ENCODE peak calls at places on chromosomes 11 and 22, in seven cellular contexts. N is AML-193; G is C1 segment of cervical spinal cord; X is stimulated activated CD8-positive, alpha-beta memory T cell treated with anti-CD3 and anti-CD28 coated beads, Interleukin-12 subunit alpha, Interleukin-12 subunit beta, amount 100 ng/mL, for 1 hour; S is SW 1271; C is NCI-H1436; M is stomach. P is an unnamed sample.

GRCh38 chr11:19121646-19122045 is 4.7 kb downstream of the ZDHHC13 start:
- DNase-seq in G (no peak), N (no peak), X (no peak), C (no peak), M (no peak), S (no peak), P (no peak)

GRCh38 chr11:32432565-32433248 is 2.6 kb downstream of the WT1 start:
- DNase-seq in X (no peak), N (no peak), S (no peak), M (no peak), G (no peak), C (no peak), P (no peak)

GRCh38 chr11:116421529-116422185 is 351.1 kb downstream of the BUD13 start:
- DNase-seq in N (no peak), S (no peak), C (no peak), X (no peak), G (no peak), M (no peak), P (no peak)

GRCh38 chr11:65546217-65546958 is 11.8 kb downstream of the LTBP3 start:
- DNase-seq in N (peak; percentile 67), M (peak; percentile 98), S (peak; percentile 45), C (peak; percentile 88), G (no peak), X (peak; percentile 97), P (peak; percentile 84)

GRCh38 chr11:134258577-134258976 is 5.2 kb downstream of the ACAD8 start:
- DNase-seq in M (no peak), S (no peak), C (no peak), N (no peak), X (no peak), G (no peak), P (no peak)

GRCh38 chr11:8206251-8207079 is 37.6 kb upstream of the RIC3 start:
- DNase-seq in S (no peak), G (peak; percentile 59), N (peak; percentile 42), X (no peak), M (peak; percentile 78), C (peak; percentile 90), P (peak; percentile 35)

GRCh38 chr11:96084610-96085348 is 160.9 kb upstream of the MTMR2 start:
- DNase-seq in N (no peak), S (no peak), G (no peak), M (no peak), C (no peak), X (no peak), P (no peak)

GRCh38 chr22:43852605-43853327 is 9.5 kb downstream of the SULT4A1 start:
- DNase-seq in G (no peak), C (no peak), M (no peak), N (no peak), S (no peak), X (no peak), P (no peak)

GRCh38 chr11:84247931-84248330 is 961.8 kb upstream of the CCDC90B start:
- DNase-seq in S (no peak), X (no peak), C (peak; percentile 82), G (no peak), N (no peak), M (no peak), P (no peak)

GRCh38 chr11:43924112-43924855 is 18.2 kb upstream of the C11orf96 start:
- DNase-seq in N (no peak), X (no peak), G (no peak), S (no peak), M (no peak), C (no peak), P (no peak)

GRCh38 chr11:15327786-15328231 is 213.1 kb downstream of the INSC start:
- DNase-seq in X (no peak), S (peak; percentile 4), G (peak; percentile 8), M (peak; percentile 59), C (peak; percentile 79), N (no peak), P (peak; percentile 25)

GRCh38 chr11:70608568-70609314 is 210.4 kb downstream of the CTTN start:
- DNase-seq in S (no peak), M (no peak), C (peak; percentile 26), X (no peak), N (no peak), G (no peak), P (no peak)

GRCh38 chr11:2109541-2110019 is 29.6 kb downstream of the IGF2 start:
- DNase-seq in G (no peak), X (no peak), S (no peak), M (no peak), N (no peak), C (no peak), P (peak; percentile 40)

GRCh38 chr11:32870676-32871075 is 21.9 kb upstream of the QSER1 start:
- DNase-seq in G (no peak), X (peak; percentile 4), S (no peak), M (no peak), C (peak; percentile 24), N (no peak), P (peak; percentile 17)

GRCh38 chr11:69298778-69299461 is 5.0 kb downstream of the MYEOV start:
- DNase-seq in M (no peak), X (no peak), S (no peak), C (no peak), G (no peak), N (no peak), P (no peak)

GRCh38 chr11:78223320-78223954 is 34.7 kb downstream of the USP35 start:
- DNase-seq in C (no peak), X (no peak), N (no peak), G (no peak), M (no peak), S (no peak), P (no peak)

GRCh38 chr11:68010058-68011041 is at the start of gene ALDH3B1:
- DNase-seq in C (no peak), X (no peak), G (peak; percentile 92), S (peak; percentile 91), M (peak; percentile 95), N (peak; percentile 95), P (peak; percentile 90)

GRCh38 chr11:79309402-79309801 is 131.4 kb downstream of the TENM4 start:
- DNase-seq in N (no peak), X (no peak), S (no peak), G (no peak), C (no peak), M (no peak), P (no peak)

GRCh38 chr11:63670077-63670737 is 969 bp downstream of the ATL3 start:
- DNase-seq in C (no peak), X (no peak), G (no peak), M (no peak), S (no peak), N (peak; percentile 36), P (no peak)

GRCh38 chr22:23302171-23303002 is 122.1 kb downstream of the BCR start:
- DNase-seq in S (no peak), C (no peak), G (no peak), N (no peak), X (no peak), M (no peak), P (peak; percentile 11)

GRCh38 chr22:39503590-39503989 is 1.5 kb downstream of the MIEF1 start:
- DNase-seq in C (no peak), X (no peak), G (no peak), S (no peak), M (no peak), N (no peak), P (no peak)

GRCh38 chr11:58796333-58797049 is 48.0 kb downstream of the GLYATL2 start:
- DNase-seq in C (no peak), S (no peak), X (no peak), N (no peak), M (peak; percentile 51), G (no peak), P (no peak)

GRCh38 chr11:70799386-70799785 is 401.1 kb downstream of the CTTN start:
- DNase-seq in M (no peak), S (no peak), C (no peak), X (no peak), G (no peak), N (no peak), P (no peak)

GRCh38 chr11:65900125-65900898 is at the start of gene FOSL1:
- DNase-seq in G (no peak), M (peak; percentile 96), N (peak; percentile 17), S (peak; percentile 87), C (peak; percentile 69), X (peak; percentile 84), P (peak; percentile 88)

GRCh38 chr11:69870772-69871171 is 51.6 kb upstream of the FGF3 start:
- DNase-seq in M (no peak), N (no peak), X (no peak), S (no peak), C (no peak), G (no peak), P (no peak)

GRCh38 chr11:14423633-14424032 is 64.7 kb upstream of the RRAS2 start:
- DNase-seq in G (no peak), C (no peak), M (no peak), S (no peak), N (peak; percentile 84), X (no peak), P (no peak)

GRCh38 chr22:49666146-49666809 is 161.4 kb downstream of the BRD1 start:
- DNase-seq in N (no peak), S (no peak), C (no peak), X (no peak), G (no peak), M (no peak), P (no peak)

GRCh38 chr11:114287154-114287553 is 9.0 kb upstream of the NNMT start:
- DNase-seq in C (no peak), M (no peak), S (no peak), X (no peak), G (no peak), N (no peak), P (no peak)

GRCh38 chr22:42368379-42369249 is 63.6 kb downstream of the NFAM1 start:
- DNase-seq in M (no peak), C (no peak), X (no peak), N (no peak), G (no peak), S (no peak), P (no peak)

GRCh38 chr11:1303196-1303821 is 6.1 kb downstream of the TOLLIP start:
- DNase-seq in S (no peak), N (no peak), X (no peak), M (peak; percentile 57), G (peak; percentile 63), C (no peak), P (peak; percentile 10)

GRCh38 chr11:129702410-129703390 is 112.9 kb upstream of the TMEM45B start:
- DNase-seq in M (no peak), C (no peak), N (no peak), G (no peak), X (no peak), S (no peak), P (no peak)

GRCh38 chr11:101188801-101189200 is 59.2 kb upstream of the PGR start:
- DNase-seq in S (no peak), M (no peak), N (no peak), X (no peak), C (no peak), G (no peak), P (no peak)

GRCh38 chr22:39520874-39521857 is 804 bp downstream of the ATF4 start:
- DNase-seq in M (peak; percentile 77), G (no peak), S (no peak), X (peak; percentile 55), N (peak; percentile 59), C (peak; percentile 46), P (peak; percentile 86)

GRCh38 chr22:33440756-33441155 is 382.6 kb upstream of the SYN3 start:
- DNase-seq in N (no peak), G (no peak), C (no peak), M (no peak), S (no peak), X (no peak), P (no peak)

GRCh38 chr11:77457340-77457739 is 16.6 kb downstream of the PAK1 start:
- DNase-seq in G (no peak), C (no peak), M (no peak), X (no peak), N (no peak), S (no peak), P (no peak)

GRCh38 chr11:44575288-44575672 is 9.8 kb downstream of the CD82 start:
- DNase-seq in S (no peak), C (no peak), X (no peak), M (no peak), G (no peak), N (no peak), P (no peak)

P was measured in heart right ventricle.